ENCODE peak calls at places on chromosomes 3 and 15, in five cellular contexts. M is fibroblast of lung, V is PC-9, F is GM23248, Z is GM23338. J is an unnamed sample.

GRCh38 chr3:180116203-180116602 is 79.5 kb upstream of the PEX5L start:
- DNase-seq in M (no peak), V (no peak), F (no peak), Z (peak; percentile 54), J (no peak)

GRCh38 chr3:12294885-12295580 is 6.2 kb downstream of the PPARG start:
- DNase-seq in M (peak; percentile 87), V (peak; percentile 75), F (peak; percentile 86), Z (no peak), J (no peak)

GRCh38 chr3:30548605-30549004 is 57.8 kb upstream of the TGFBR2 start:
- DNase-seq in M (no peak), V (no peak), F (peak; percentile 21), Z (peak; percentile 59), J (peak; percentile 40)

GRCh38 chr3:143650827-143651226 is 197.4 kb downstream of the SLC9A9 start:
- DNase-seq in M (peak; percentile 14), V (no peak), F (no peak), Z (no peak), J (no peak)

GRCh38 chr3:134312072-134312872 is 61.6 kb upstream of the RYK start:
- DNase-seq in M (peak; percentile 89), V (peak; percentile 95), F (peak; percentile 47), Z (peak; percentile 67), J (no peak)

GRCh38 chr3:4680881-4681300 is 187.7 kb downstream of the ITPR1 start:
- DNase-seq in M (peak; percentile 66), V (no peak), F (peak; percentile 19), Z (no peak), J (no peak)

GRCh38 chr3:143674100-143674968 is 173.9 kb downstream of the SLC9A9 start:
- DNase-seq in M (peak; percentile 54), V (peak; percentile 44), F (peak; percentile 75), Z (peak; percentile 80), J (peak; percentile 83)

GRCh38 chr15:94412979-94413741 is 181.8 kb downstream of the MCTP2 start:
- DNase-seq in M (peak; percentile 4), V (no peak), F (peak; percentile 49), Z (peak; percentile 67), J (peak; percentile 51)

GRCh38 chr15:76012021-76012551 is at the start of gene NRG4:
- DNase-seq in M (no peak), V (peak; percentile 57), F (peak; percentile 24), Z (no peak), J (no peak)

GRCh38 chr15:44636976-44637375 is 26.5 kb downstream of the SPG11 start:
- DNase-seq in M (no peak), V (no peak), F (peak; percentile 4), Z (no peak), J (no peak)

GRCh38 chr3:75341324-75342067 is 322.6 kb upstream of the FRG2C start:
- DNase-seq in M (no peak), V (no peak), F (no peak), Z (peak; percentile 74), J (peak; percentile 27)

GRCh38 chr3:147419062-147419701 is 10.0 kb downstream of the ZIC1 start:
- DNase-seq in M (peak; percentile 68), V (no peak), F (peak; percentile 22), Z (peak; percentile 96), J (peak; percentile 88)

GRCh38 chr3:107446706-107447105 is 69.5 kb downstream of the CCDC54 start:
- DNase-seq in M (no peak), V (peak; percentile 30), F (no peak), Z (no peak), J (no peak)

GRCh38 chr3:57691411-57692133 is 1.3 kb downstream of the DENND6A start:
- DNase-seq in M (no peak), V (no peak), F (peak; percentile 51), Z (peak; percentile 7), J (peak; percentile 2)

GRCh38 chr15:34514251-34514760 is 69.1 kb downstream of the GOLGA8B start:
- DNase-seq in M (peak; percentile 38), V (no peak), F (peak; percentile 58), Z (peak; percentile 65), J (peak; percentile 30)

GRCh38 chr3:50806806-50807205 is 132.1 kb downstream of the DOCK3 start:
- DNase-seq in M (peak; percentile 36), V (peak; percentile 91), F (peak; percentile 5), Z (peak; percentile 62), J (no peak)

GRCh38 chr3:72549819-72550581 is 298.2 kb downstream of the SHQ1 start:
- DNase-seq in M (no peak), V (no peak), F (no peak), Z (no peak), J (no peak)

GRCh38 chr3:33918357-33918756 is 119.9 kb downstream of the PDCD6IP start:
- DNase-seq in M (peak; percentile 38), V (no peak), F (no peak), Z (no peak), J (no peak)

GRCh38 chr15:98899266-98900021 is 108.1 kb downstream of the PGPEP1L start:
- DNase-seq in M (peak; percentile 97), V (no peak), F (no peak), Z (no peak), J (no peak)

GRCh38 chr3:113631573-113631972 is 64.9 kb downstream of the USF3 start:
- DNase-seq in M (no peak), V (no peak), F (no peak), Z (no peak), J (no peak)

GRCh38 chr3:184320099-184320445 is 5.7 kb downstream of the EIF4G1 start:
- DNase-seq in M (peak; percentile 96), V (peak; percentile 87), F (peak; percentile 99), Z (peak; percentile 20), J (peak; percentile 96)

GRCh38 chr3:134880431-134880830 is 85.4 kb downstream of the EPHB1 start:
- DNase-seq in M (no peak), V (no peak), F (no peak), Z (no peak), J (no peak)

GRCh38 chr15:89141885-89142284 is 53.6 kb downstream of the ABHD2 start:
- DNase-seq in M (peak; percentile 10), V (no peak), F (no peak), Z (no peak), J (no peak)

GRCh38 chr3:189304465-189305341 is 132.9 kb downstream of the TPRG1 start:
- DNase-seq in M (peak; percentile 51), V (peak; percentile 99), F (peak; percentile 46), Z (peak; percentile 47), J (peak; percentile 63)

GRCh38 chr3:55330355-55330754 is 156.8 kb downstream of the WNT5A start:
- DNase-seq in M (peak; percentile 99), V (peak; percentile 96), F (peak; percentile 98), Z (no peak), J (peak; percentile 0)

GRCh38 chr15:29835301-29835700 is 13.0 kb upstream of the TJP1 start:
- DNase-seq in M (peak; percentile 36), V (no peak), F (peak; percentile 60), Z (no peak), J (no peak)

GRCh38 chr3:75332784-75333183 is 331.3 kb upstream of the FRG2C start:
- DNase-seq in M (peak; percentile 77), V (no peak), F (peak; percentile 65), Z (no peak), J (no peak)

GRCh38 chr3:157311633-157312365 is 124.9 kb upstream of the PTX3 start:
- DNase-seq in M (peak; percentile 93), V (peak; percentile 43), F (peak; percentile 88), Z (no peak), J (peak; percentile 85)

GRCh38 chr3:10192953-10193691 is 28.4 kb downstream of the IRAK2 start:
- DNase-seq in M (peak; percentile 93), V (peak; percentile 56), F (peak; percentile 98), Z (peak; percentile 77), J (peak; percentile 69)

GRCh38 chr3:42764115-42764514 is 8.9 kb downstream of the CCDC13 start:
- DNase-seq in M (no peak), V (peak; percentile 51), F (no peak), Z (no peak), J (no peak)

GRCh38 chr3:183764854-183765731 is 60.3 kb downstream of the MAP6D1 start:
- DNase-seq in M (peak; percentile 95), V (peak; percentile 96), F (peak; percentile 75), Z (no peak), J (no peak)

GRCh38 chr3:9965200-9965875 is 13.1 kb upstream of the PRRT3 start:
- DNase-seq in M (peak; percentile 58), V (no peak), F (no peak), Z (no peak), J (no peak)

GRCh38 chr3:167675835-167676234 is 22.1 kb upstream of the WDR49 start:
- DNase-seq in M (no peak), V (no peak), F (no peak), Z (no peak), J (no peak)

GRCh38 chr3:112671930-112672715 is 31.2 kb upstream of the CCDC80 start:
- DNase-seq in M (peak; percentile 99), V (peak; percentile 97), F (peak; percentile 95), Z (no peak), J (peak; percentile 43)

GRCh38 chr3:186275436-186275835 is 86.6 kb downstream of the DGKG start:
- DNase-seq in M (no peak), V (no peak), F (no peak), Z (no peak), J (no peak)

GRCh38 chr3:45035441-45036301 is 9.6 kb downstream of the CLEC3B start:
- DNase-seq in M (no peak), V (no peak), F (no peak), Z (peak; percentile 71), J (peak; percentile 16)

GRCh38 chr3:64303401-64303800 is 78.1 kb upstream of the PRICKLE2 start:
- DNase-seq in M (peak; percentile 18), V (no peak), F (no peak), Z (no peak), J (no peak)

GRCh38 chr3:15476378-15476777 is 45.1 kb downstream of the COLQ start:
- DNase-seq in M (peak; percentile 27), V (no peak), F (peak; percentile 69), Z (no peak), J (no peak)

DNA sequence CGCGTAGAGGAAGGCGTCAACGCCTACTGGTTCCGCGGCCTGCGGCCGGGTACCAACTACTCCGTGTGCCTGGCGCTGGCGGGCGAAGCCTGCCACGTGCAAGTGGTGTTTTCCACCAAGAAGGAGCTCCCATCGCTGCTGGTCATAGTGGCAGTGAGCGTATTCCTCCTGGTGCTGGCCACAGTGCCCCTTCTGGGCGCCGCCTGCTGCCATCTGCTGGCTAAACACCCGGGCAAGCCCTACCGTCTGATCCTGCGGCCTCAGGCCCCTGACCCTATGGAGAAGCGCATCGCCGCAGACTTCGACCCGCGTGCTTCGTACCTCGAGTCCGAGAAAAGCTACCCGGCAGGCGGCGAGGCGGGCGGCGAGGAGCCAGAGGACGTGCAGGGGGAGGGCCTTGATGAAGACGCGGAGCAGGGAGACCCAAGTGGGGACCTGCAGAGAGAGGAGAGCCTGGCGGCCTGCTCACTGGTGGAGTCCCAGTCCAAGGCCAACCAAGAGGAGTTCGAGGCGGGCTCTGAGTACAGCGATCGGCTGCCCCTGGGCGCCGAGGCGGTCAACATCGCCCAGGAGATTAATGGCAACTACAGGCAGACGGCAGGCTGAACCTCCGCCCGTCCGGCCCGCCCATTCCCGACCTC is 4.1 kb downstream of the ISLR2 start:
- DNase-seq in M (peak; percentile 35), V (no peak), F (peak; percentile 74), Z (peak; percentile 86), J (no peak)
- TF ChIP-seq EZH2 in M (peak; percentile 67), V (no peak), F (no peak), Z (peak; percentile 57), J (no peak)

GRCh38 chr3:127578168-127578567 is 12.4 kb downstream of the TPRA1 start:
- DNase-seq in M (no peak), V (no peak), F (no peak), Z (no peak), J (no peak)
- H3K4me1 ChIP-seq in M (peaks cover 4% of the 10 kb centered on the region), V (no peaks in the 10 kb centered on the region), F (no peaks in the 10 kb centered on the region), Z (no peaks in the 10 kb centered on the region), J (no peaks in the 10 kb centered on the region)

GRCh38 chr3:130504701-130505100 is 12.3 kb upstream of the COL6A6 start:
- DNase-seq in M (peak; percentile 2), V (no peak), F (no peak), Z (no peak), J (no peak)
- H3K27ac ChIP-seq in M (no peak overlapping the region), V (no peak overlapping the region), F (no peak overlapping the region), Z (no peak overlapping the region), J (no peak overlapping the region)

GRCh38 chr15:65355173-65355982 is 22.4 kb downstream of the IGDCC3 start:
- DNase-seq in M (no peak), V (no peak), F (peak; percentile 17), Z (peak; percentile 71), J (no peak)
- TF ChIP-seq EZH2 in M (peak; percentile 23), V (no peak), F (no peak), Z (no peak), J (no peak)